ENCODE peak calls at places on chromosomes 1 and 21, in four cellular contexts. T is brain microvascular endothelial cell, I is colonic mucosa, A is cardiac muscle cell. Q is an unnamed sample.

GRCh38 chr1:159974350-159974965 is 20.4 kb upstream of the SLAMF9 start:
- DNase-seq in T (no peak), I (no peak), A (no peak), Q (no peak)

GRCh38 chr1:22119626-22120468 is 23.1 kb downstream of the WNT4 start:
- DNase-seq in A (no peak), I (no peak), T (no peak), Q (peak; percentile 53)

GRCh38 chr1:148264374-148265276 is 112.5 kb upstream of the NBPF11 start:
- DNase-seq in T (peak; percentile 96), I (no peak), A (peak; percentile 50), Q (peak; percentile 81)

GRCh38 chr1:169105434-169106094 is 926 bp upstream of the ATP1B1 start:
- DNase-seq in T (no peak), A (no peak), I (peak; percentile 94), Q (peak; percentile 68)

GRCh38 chr1:54218883-54219687 is 19.1 kb downstream of the MRPL37 start:
- DNase-seq in T (no peak), I (peak; percentile 57), A (peak; percentile 16), Q (peak; percentile 23)

GRCh38 chr1:7313081-7313546 is 458.0 kb upstream of the VAMP3 start:
- DNase-seq in A (no peak), I (peak; percentile 4), T (no peak), Q (no peak)

GRCh38 chr1:147504801-147505303 is 36.4 kb upstream of the BCL9 start:
- DNase-seq in I (no peak), T (peak; percentile 8), A (peak; percentile 44), Q (peak; percentile 78)

GRCh38 chr1:94678187-94678863 is 136.8 kb upstream of the F3 start:
- DNase-seq in A (no peak), T (no peak), I (no peak), Q (no peak)

GRCh38 chr1:150156868-150157603 is 7.3 kb downstream of the PLEKHO1 start:
- DNase-seq in I (no peak), A (peak; percentile 42), T (no peak), Q (peak; percentile 84)

GRCh38 chr1:224377676-224378006 is 21.0 kb downstream of the CNIH4 start:
- DNase-seq in T (peak; percentile 38), A (peak; percentile 36), I (no peak), Q (no peak)

GRCh38 chr1:68204965-68205630 is 27.2 kb downstream of the WLS start:
- DNase-seq in A (no peak), I (no peak), T (no peak), Q (no peak)

GRCh38 chr1:118998171-118998570 is 10.0 kb upstream of the TBX15 start:
- DNase-seq in I (no peak), T (no peak), A (no peak), Q (no peak)

GRCh38 chr1:233121947-233122559 is 171.6 kb downstream of the NTPCR start:
- DNase-seq in A (peak; percentile 63), I (no peak), T (peak; percentile 51), Q (no peak)

GRCh38 chr1:234780531-234781162 is 170.7 kb upstream of the IRF2BP2 start:
- DNase-seq in I (no peak), A (no peak), T (no peak), Q (peak; percentile 36)

GRCh38 chr1:222105393-222105737 is 363.5 kb upstream of the DUSP10 start:
- DNase-seq in A (no peak), T (no peak), I (peak; percentile 46), Q (no peak)

GRCh38 chr1:160284782-160285344 is at the start of gene PEX19:
- DNase-seq in A (peak; percentile 97), I (peak; percentile 96), T (peak; percentile 95), Q (peak; percentile 94)

GRCh38 chr1:228647523-228648444 is 87.5 kb upstream of the RHOU start:
- DNase-seq in I (peak; percentile 76), T (peak; percentile 6), A (peak; percentile 71), Q (peak; percentile 58)

GRCh38 chr1:47031059-47031458 is 7.6 kb downstream of the CYP4X1 start:
- DNase-seq in T (peak; percentile 52), I (peak; percentile 44), A (peak; percentile 95), Q (no peak)

GRCh38 chr1:29865051-29865450 is 628.7 kb downstream of the PTPRU start:
- DNase-seq in T (no peak), I (no peak), A (no peak), Q (no peak)

GRCh38 chr21:35583566-35584216 is 476.6 kb downstream of the SETD4 start:
- DNase-seq in T (no peak), I (no peak), A (no peak), Q (no peak)

GRCh38 chr1:243701872-243702271 is 148.2 kb downstream of the AKT3 start:
- DNase-seq in A (no peak), I (no peak), T (no peak), Q (no peak)

GRCh38 chr1:89589515-89589914 is 43.4 kb upstream of the LRRC8C start:
- DNase-seq in I (no peak), A (peak; percentile 42), T (no peak), Q (no peak)

GRCh38 chr1:54984126-54984842 is 3.9 kb downstream of the TMEM61 start:
- DNase-seq in A (no peak), I (no peak), T (no peak), Q (no peak)

GRCh38 chr1:177981186-177981585 is 11.3 kb upstream of the SEC16B start:
- DNase-seq in I (no peak), T (no peak), A (no peak), Q (no peak)

GRCh38 chr1:214317734-214318133 is 36.8 kb downstream of the SMYD2 start:
- DNase-seq in I (no peak), A (no peak), T (no peak), Q (no peak)

DNA sequence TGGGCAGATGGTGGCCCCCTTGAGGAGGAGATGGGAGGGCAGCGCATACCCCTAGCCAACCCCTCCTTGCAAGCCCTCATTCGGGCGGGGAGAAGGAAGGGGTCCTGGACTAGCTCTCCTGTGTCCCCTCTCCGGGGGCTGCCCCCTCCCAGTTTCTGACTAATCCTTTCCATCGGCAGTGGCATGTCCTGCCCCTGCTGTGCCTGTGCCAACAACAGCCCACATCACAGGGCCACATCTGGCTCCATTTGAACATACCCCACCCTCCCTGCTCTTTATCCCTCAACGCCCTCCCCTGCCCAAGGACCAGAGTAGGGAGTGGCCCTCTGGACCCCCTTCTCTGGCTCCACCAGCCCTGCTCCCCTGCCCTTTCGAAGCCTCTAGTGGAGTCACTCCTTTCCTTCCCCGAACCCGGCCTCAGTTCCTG is 11.0 kb upstream of the LMNA start:
- DNase-seq in A (peak; percentile 54), I (peak; percentile 65), T (no peak), Q (peak; percentile 92)
- H3K4me3 ChIP-seq in A (no peak overlapping the region), I (no peak overlapping the region), T (no peak overlapping the region), Q (peak overlapping the region; percentile 44)

GRCh38 chr1:31501505-31501904 is 74.8 kb upstream of the TINAGL1 start:
- DNase-seq in T (no peak), I (no peak), A (no peak), Q (peak; percentile 30)
- TF ChIP-seq CTCF in T (peak; percentile 51), I (no peak), A (peak; percentile 20), Q (peak; percentile 27)

GRCh38 chr1:19372602-19373001 is 60.5 kb downstream of the SLC66A1 start:
- DNase-seq in A (no peak), I (no peak), T (no peak), Q (peak; percentile 60)

GRCh38 chr1:19373206-19374126 is 61.3 kb downstream of the SLC66A1 start:
- DNase-seq in A (no peak), T (no peak), I (no peak), Q (no peak)

GRCh38 chr1:19375621-19376020 is 63.5 kb downstream of the SLC66A1 start:
- DNase-seq in T (no peak), I (no peak), A (peak; percentile 74), Q (peak; percentile 76)

GRCh38 chr1:19374926-19375325 is 62.8 kb downstream of the SLC66A1 start:
- DNase-seq in A (no peak), I (no peak), T (no peak), Q (peak; percentile 83)

DNA sequence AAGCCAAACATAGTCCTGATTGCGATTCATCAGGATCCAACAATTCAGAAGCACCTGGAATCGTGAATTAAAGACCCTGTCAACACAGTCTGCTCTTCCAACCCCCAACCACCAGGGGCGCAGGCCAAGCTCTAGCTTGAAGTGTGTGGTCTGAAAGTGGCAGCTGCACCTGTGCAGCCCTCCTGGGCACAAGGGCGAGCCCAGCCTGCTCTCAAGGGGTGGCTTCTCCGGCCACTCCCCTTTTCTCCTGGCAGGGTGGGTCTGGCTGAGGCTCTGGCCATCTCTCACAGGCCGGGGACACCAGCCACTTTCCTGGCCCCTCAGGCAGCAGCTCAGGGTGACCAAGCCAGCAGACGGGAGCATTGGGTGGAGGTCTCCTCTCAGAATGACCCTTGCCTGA is 62.3 kb downstream of the SLC66A1 start:
- DNase-seq in I (no peak), A (no peak), T (no peak), Q (peak; percentile 61)
- H3K27ac ChIP-seq in I (no peak overlapping the region), A (no peak overlapping the region), T (no peak overlapping the region), Q (peak overlapping the region; percentile 82)

GRCh38 chr1:32179443-32180185 is at the start of gene TXLNA:
- DNase-seq in A (peak; percentile 96), T (peak; percentile 85), I (peak; percentile 96), Q (peak; percentile 99)

GRCh38 chr1:32181065-32181464 is 1.6 kb downstream of the TXLNA start:
- DNase-seq in A (no peak), I (no peak), T (no peak), Q (no peak)

GRCh38 chr1:32181563-32181962 is 2.1 kb downstream of the TXLNA start:
- DNase-seq in A (no peak), T (no peak), I (no peak), Q (no peak)

GRCh38 chr1:32180186-32181060 is 948 bp downstream of the TXLNA start:
- DNase-seq in T (peak; percentile 29), I (peak; percentile 49), A (peak; percentile 68), Q (peak; percentile 93)

DNA sequence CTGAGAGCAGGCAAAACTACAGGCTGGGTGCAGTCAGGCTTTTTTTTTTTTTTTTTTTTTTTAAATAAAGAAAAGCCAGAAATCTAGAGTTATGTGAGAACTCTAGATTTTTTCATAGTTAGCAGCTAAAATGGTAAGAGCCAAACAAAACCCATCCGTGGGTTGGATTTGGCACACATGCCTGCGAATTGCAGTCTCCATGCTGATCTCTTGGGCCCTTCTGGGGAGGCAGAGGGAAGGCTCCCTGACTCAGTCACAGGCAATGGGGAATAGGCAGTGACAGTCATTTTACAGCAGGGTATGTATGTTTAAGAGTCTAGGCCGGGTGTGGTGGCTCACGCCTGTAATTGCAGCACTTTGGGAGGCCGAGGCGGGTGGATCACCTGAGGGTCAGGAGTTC is 2.6 kb downstream of the TXLNA start:
- DNase-seq in I (no peak), A (no peak), T (no peak), Q (peak; percentile 91)
- H3K4me3 ChIP-seq in I (no peak overlapping the region), A (no peak overlapping the region), T (peak overlapping the region; percentile 15), Q (peak overlapping the region; percentile 89)

DNA sequence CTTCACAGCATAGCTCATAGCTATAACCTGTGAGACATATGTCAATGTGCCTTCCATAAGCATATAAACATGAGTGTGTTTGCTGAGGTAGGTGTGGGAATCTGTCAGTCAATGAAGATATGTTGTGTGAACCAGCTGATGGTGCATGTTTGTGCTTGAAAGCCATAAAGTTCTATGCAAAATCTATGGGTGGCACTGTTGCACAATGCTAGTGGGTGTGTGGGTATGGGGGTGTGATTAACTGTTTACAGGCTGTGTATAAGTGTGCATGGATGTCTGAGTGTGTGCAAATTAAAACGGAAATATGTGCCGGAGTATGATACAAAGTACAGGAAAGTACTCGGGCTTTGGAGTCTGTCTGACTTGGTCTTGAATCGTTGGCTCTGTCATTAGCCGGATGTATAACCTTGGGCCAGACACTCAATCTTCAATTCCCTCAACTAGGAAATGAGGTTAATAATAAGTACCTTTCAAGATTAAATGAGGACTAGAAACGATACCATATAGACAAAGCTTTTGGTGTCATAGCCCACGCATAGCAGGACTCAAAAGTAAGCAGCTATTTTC is 926 bp upstream of the ATP2B4 start:
- DNase-seq in A (peak; percentile 65), I (peak; percentile 81), T (peak; percentile 35), Q (no peak)
- TF ChIP-seq CTCF in A (no peak), I (peak; percentile 20), T (no peak), Q (peak; percentile 15)

Q was measured in osteoblast.